ENCODE peak calls at places on chromosomes 11 and 22, in seven cellular contexts. One of them, this sample, is unnamed.

GRCh38 chr11:110470716-110471115 is 41.0 kb downstream of the FDX1 start:
- DNase-seq in transverse colon: no peak
- DNase-seq in tibial artery: no peak
- DNase-seq in ovary: no peak
- DNase-seq in CD4-positive, alpha-beta T cell: no peak
- DNase-seq in AG09319: no peak
- DNase-seq in fibroblast of pulmonary artery: no peak
- DNase-seq in this sample: no peak

GRCh38 chr11:66844496-66845142 is 1.4 kb downstream of the RCE1 start:
- DNase-seq in AG09319: no peak
- DNase-seq in tibial artery: no peak
- DNase-seq in fibroblast of pulmonary artery: no peak
- DNase-seq in CD4-positive, alpha-beta T cell: no peak
- DNase-seq in ovary: no peak
- DNase-seq in transverse colon: no peak
- DNase-seq in this sample: no peak

GRCh38 chr11:78876686-78877085 is 302.0 kb upstream of the NARS2 start:
- DNase-seq in tibial artery: no peak
- DNase-seq in ovary: no peak
- DNase-seq in CD4-positive, alpha-beta T cell: no peak
- DNase-seq in fibroblast of pulmonary artery: no peak
- DNase-seq in AG09319: no peak
- DNase-seq in transverse colon: no peak
- DNase-seq in this sample: no peak

GRCh38 chr11:113253406-113253805 is 61.0 kb upstream of the TTC12 start:
- DNase-seq in tibial artery: no peak
- DNase-seq in fibroblast of pulmonary artery: no peak
- DNase-seq in AG09319: no peak
- DNase-seq in CD4-positive, alpha-beta T cell: no peak
- DNase-seq in transverse colon: no peak
- DNase-seq in ovary: no peak
- DNase-seq in this sample: no peak

GRCh38 chr11:124922831-124923230 is 3.8 kb downstream of the HEPN1 start:
- DNase-seq in fibroblast of pulmonary artery: no peak
- DNase-seq in CD4-positive, alpha-beta T cell: no peak
- DNase-seq in tibial artery: no peak
- DNase-seq in transverse colon: no peak
- DNase-seq in ovary: no peak
- DNase-seq in AG09319: no peak
- DNase-seq in this sample: no peak

GRCh38 chr11:1084561-1085439 is 10.1 kb downstream of the MUC2 start:
- DNase-seq in fibroblast of pulmonary artery: no peak
- DNase-seq in CD4-positive, alpha-beta T cell: no peak
- DNase-seq in AG09319: no peak
- DNase-seq in ovary: no peak
- DNase-seq in transverse colon: no peak
- DNase-seq in tibial artery: no peak
- DNase-seq in this sample: no peak

GRCh38 chr11:125448136-125448535 is 47.9 kb downstream of the FEZ1 start:
- DNase-seq in ovary: no peak
- DNase-seq in AG09319: no peak
- DNase-seq in tibial artery: no peak
- DNase-seq in CD4-positive, alpha-beta T cell: no peak
- DNase-seq in fibroblast of pulmonary artery: peak
- DNase-seq in transverse colon: no peak
- DNase-seq in this sample: no peak

GRCh38 chr11:65640483-65641207 is 2.7 kb downstream of the SIPA1 start:
- DNase-seq in AG09319: no peak
- DNase-seq in ovary: no peak
- DNase-seq in tibial artery: peak
- DNase-seq in fibroblast of pulmonary artery: no peak
- DNase-seq in CD4-positive, alpha-beta T cell: no peak
- DNase-seq in transverse colon: peak
- DNase-seq in this sample: peak

GRCh38 chr11:107785401-107785800 is 73.2 kb downstream of the SLC35F2 start:
- DNase-seq in ovary: no peak
- DNase-seq in CD4-positive, alpha-beta T cell: no peak
- DNase-seq in fibroblast of pulmonary artery: peak
- DNase-seq in AG09319: no peak
- DNase-seq in transverse colon: no peak
- DNase-seq in tibial artery: no peak
- DNase-seq in this sample: no peak

GRCh38 chr11:16986434-16987204 is 27.6 kb downstream of the PLEKHA7 start:
- DNase-seq in AG09319: no peak
- DNase-seq in fibroblast of pulmonary artery: no peak
- DNase-seq in tibial artery: no peak
- DNase-seq in CD4-positive, alpha-beta T cell: peak
- DNase-seq in ovary: peak
- DNase-seq in transverse colon: peak
- DNase-seq in this sample: no peak

GRCh38 chr22:24290459-24290858 is 19.8 kb downstream of the SPECC1L start:
- DNase-seq in fibroblast of pulmonary artery: peak
- DNase-seq in transverse colon: no peak
- DNase-seq in AG09319: no peak
- DNase-seq in CD4-positive, alpha-beta T cell: no peak
- DNase-seq in tibial artery: no peak
- DNase-seq in ovary: no peak
- DNase-seq in this sample: no peak

GRCh38 chr11:124329787-124330478 is 9.9 kb upstream of the OR8D2 start:
- DNase-seq in transverse colon: no peak
- DNase-seq in AG09319: no peak
- DNase-seq in fibroblast of pulmonary artery: peak
- DNase-seq in tibial artery: no peak
- DNase-seq in ovary: no peak
- DNase-seq in CD4-positive, alpha-beta T cell: no peak
- DNase-seq in this sample: no peak

GRCh38 chr11:63945482-63946163 is 6.8 kb downstream of the NAA40 start:
- DNase-seq in CD4-positive, alpha-beta T cell: no peak
- DNase-seq in fibroblast of pulmonary artery: peak
- DNase-seq in AG09319: peak
- DNase-seq in transverse colon: peak
- DNase-seq in ovary: peak
- DNase-seq in tibial artery: peak
- DNase-seq in this sample: peak

GRCh38 chr11:36008576-36008975 is 64.7 kb downstream of the LDLRAD3 start:
- DNase-seq in AG09319: no peak
- DNase-seq in CD4-positive, alpha-beta T cell: no peak
- DNase-seq in transverse colon: no peak
- DNase-seq in fibroblast of pulmonary artery: peak
- DNase-seq in ovary: no peak
- DNase-seq in tibial artery: no peak
- DNase-seq in this sample: no peak

GRCh38 chr11:12893787-12894672 is 115.1 kb upstream of the RASSF10 start:
- DNase-seq in tibial artery: peak
- DNase-seq in transverse colon: peak
- DNase-seq in fibroblast of pulmonary artery: peak
- DNase-seq in CD4-positive, alpha-beta T cell: peak
- DNase-seq in AG09319: peak
- DNase-seq in ovary: peak
- DNase-seq in this sample: peak

GRCh38 chr11:94734563-94735275 is 33.4 kb upstream of the AMOTL1 start:
- DNase-seq in transverse colon: no peak
- DNase-seq in tibial artery: no peak
- DNase-seq in CD4-positive, alpha-beta T cell: no peak
- DNase-seq in fibroblast of pulmonary artery: no peak
- DNase-seq in ovary: no peak
- DNase-seq in AG09319: no peak
- DNase-seq in this sample: no peak

GRCh38 chr11:16749092-16749491 is 10.6 kb downstream of the C11orf58 start:
- DNase-seq in CD4-positive, alpha-beta T cell: no peak
- DNase-seq in AG09319: no peak
- DNase-seq in fibroblast of pulmonary artery: no peak
- DNase-seq in tibial artery: no peak
- DNase-seq in ovary: no peak
- DNase-seq in transverse colon: no peak
- DNase-seq in this sample: no peak

GRCh38 chr11:116879789-116880402 is 42.5 kb upstream of the APOA1 start:
- DNase-seq in transverse colon: no peak
- DNase-seq in tibial artery: no peak
- DNase-seq in AG09319: peak
- DNase-seq in fibroblast of pulmonary artery: peak
- DNase-seq in ovary: no peak
- DNase-seq in CD4-positive, alpha-beta T cell: no peak
- DNase-seq in this sample: peak
- TF ChIP-seq CTCF in transverse colon: peak
- TF ChIP-seq CTCF in tibial artery: peak
- TF ChIP-seq CTCF in AG09319: peak
- TF ChIP-seq CTCF in fibroblast of pulmonary artery: peak
- TF ChIP-seq CTCF in ovary: no peak
- TF ChIP-seq CTCF in CD4-positive, alpha-beta T cell: peak
- TF ChIP-seq CTCF in this sample: peak

GRCh38 chr11:86592659-86593451 is 79.6 kb downstream of the ME3 start:
- DNase-seq in CD4-positive, alpha-beta T cell: peak
- DNase-seq in transverse colon: peak
- DNase-seq in ovary: peak
- DNase-seq in tibial artery: peak
- DNase-seq in fibroblast of pulmonary artery: peak
- DNase-seq in AG09319: no peak
- DNase-seq in this sample: peak
- TF ChIP-seq CTCF in CD4-positive, alpha-beta T cell: no peak
- TF ChIP-seq CTCF in transverse colon: no peak
- TF ChIP-seq CTCF in ovary: no peak
- TF ChIP-seq CTCF in tibial artery: no peak
- TF ChIP-seq CTCF in fibroblast of pulmonary artery: no peak
- TF ChIP-seq CTCF in AG09319: no peak
- TF ChIP-seq CTCF in this sample: no peak

GRCh38 chr11:130775306-130776043 is 140.8 kb downstream of the SNX19 start:
- DNase-seq in CD4-positive, alpha-beta T cell: no peak
- DNase-seq in AG09319: no peak
- DNase-seq in fibroblast of pulmonary artery: no peak
- DNase-seq in tibial artery: no peak
- DNase-seq in ovary: no peak
- DNase-seq in transverse colon: no peak
- DNase-seq in this sample: no peak
- TF ChIP-seq CTCF in CD4-positive, alpha-beta T cell: no peak
- TF ChIP-seq CTCF in AG09319: no peak
- TF ChIP-seq CTCF in fibroblast of pulmonary artery: no peak
- TF ChIP-seq CTCF in tibial artery: no peak
- TF ChIP-seq CTCF in ovary: no peak
- TF ChIP-seq CTCF in transverse colon: no peak
- TF ChIP-seq CTCF in this sample: no peak

GRCh38 chr11:68641880-68642279 is 42.5 kb upstream of the GAL start:
- DNase-seq in AG09319: no peak
- DNase-seq in CD4-positive, alpha-beta T cell: no peak
- DNase-seq in transverse colon: no peak
- DNase-seq in tibial artery: no peak
- DNase-seq in fibroblast of pulmonary artery: no peak
- DNase-seq in ovary: no peak
- DNase-seq in this sample: no peak
- TF ChIP-seq CTCF in AG09319: no peak
- TF ChIP-seq CTCF in CD4-positive, alpha-beta T cell: no peak
- TF ChIP-seq CTCF in transverse colon: no peak
- TF ChIP-seq CTCF in tibial artery: no peak
- TF ChIP-seq CTCF in fibroblast of pulmonary artery: no peak
- TF ChIP-seq CTCF in ovary: no peak
- TF ChIP-seq CTCF in this sample: no peak

This sample was measured in endothelial cell.